ENCODE peak calls at places on chromosome 4, in four cellular contexts. L is T-helper 2 cell; Q is Ammon's horn; X is stimulated activated CD4-positive, alpha-beta T cell treated with anti-CD3 and anti-CD28 coated beads, Interleukin-1b, Interleukin-23, amount 100 ng/mL, for 48 hours. J is an unnamed sample.

GRCh38 chr4:79397951-79398350 is 10.1 kb downstream of the GK2 start:
- DNase-seq in L (no peak), Q (no peak), X (no peak), J (no peak)

GRCh38 chr4:149765630-149766029 is 50.0 kb downstream of the IQCM start:
- DNase-seq in L (no peak), Q (no peak), X (no peak), J (no peak)

GRCh38 chr4:120658772-120659171 is 263.8 kb downstream of the PRDM5 start:
- DNase-seq in L (no peak), Q (peak), X (no peak), J (no peak)

GRCh38 chr4:108991929-108992328 is 229.1 kb upstream of the ETNPPL start:
- DNase-seq in L (no peak), Q (no peak), X (no peak), J (no peak)

GRCh38 chr4:159541143-159541542 is 438.3 kb downstream of the RAPGEF2 start:
- DNase-seq in L (no peak), Q (no peak), X (no peak), J (no peak)

GRCh38 chr4:161454860-161455259 is 708.9 kb downstream of the FSTL5 start:
- DNase-seq in L (no peak), Q (no peak), X (no peak), J (no peak)

GRCh38 chr4:1337376-1337831 is 9.6 kb upstream of the UVSSA start:
- DNase-seq in L (no peak), Q (no peak), X (peak), J (no peak)

GRCh38 chr4:98522603-98523395 is 135.6 kb downstream of the TSPAN5 start:
- DNase-seq in L (no peak), Q (no peak), X (no peak), J (no peak)

GRCh38 chr4:76342803-76343202 is 36.3 kb downstream of the STBD1 start:
- DNase-seq in L (no peak), Q (no peak), X (no peak), J (no peak)

GRCh38 chr4:168524897-168525296 is 28.0 kb downstream of the PALLD start:
- DNase-seq in L (no peak), Q (no peak), X (no peak), J (no peak)

GRCh38 chr4:129342820-129343219 is 246.9 kb downstream of the C4orf33 start:
- DNase-seq in L (no peak), Q (no peak), X (no peak), J (no peak)

GRCh38 chr4:624705-625590 is at the start of gene PDE6B:
- DNase-seq in L (no peak), Q (no peak), X (no peak), J (no peak)

GRCh38 chr4:108933046-108933445 is 170.2 kb upstream of the ETNPPL start:
- DNase-seq in L (no peak), Q (no peak), X (no peak), J (no peak)

GRCh38 chr4:169200361-169201030 is 70.3 kb downstream of the SH3RF1 start:
- DNase-seq in L (no peak), Q (no peak), X (no peak), J (no peak)

GRCh38 chr4:19993222-19993621 is 258.5 kb upstream of the SLIT2 start:
- DNase-seq in L (no peak), Q (no peak), X (no peak), J (no peak)

GRCh38 chr4:47434931-47435330 is 28.6 kb downstream of the COMMD8 start:
- DNase-seq in L (no peak), Q (no peak), X (no peak), J (no peak)

GRCh38 chr4:26334366-26334765 is 13.6 kb downstream of the RBPJ start:
- DNase-seq in L (no peak), Q (no peak), X (no peak), J (no peak)

GRCh38 chr4:125433453-125433852 is 118.7 kb downstream of the FAT4 start:
- DNase-seq in L (no peak), Q (no peak), X (no peak), J (no peak)

GRCh38 chr4:26682436-26682835 is 98.6 kb downstream of the TBC1D19 start:
- DNase-seq in L (no peak), Q (no peak), X (no peak), J (no peak)

GRCh38 chr4:4912155-4912554 is 52.7 kb downstream of the MSX1 start:
- DNase-seq in L (no peak), Q (no peak), X (no peak), J (no peak)